ENCODE peak calls at places on chromosomes 7 and 10, in five cellular contexts. T, G, F, H and A are unnamed samples.

GRCh38 chr7:5334671-5335070 is 51.9 kb downstream of the SLC29A4 start:
- DNase-seq in T (no peak), G (no peak), F (no peak), H (no peak), A (no peak)

GRCh38 chr7:130490888-130491771 is 755 bp upstream of the MEST start:
- DNase-seq in T (no peak), G (no peak), F (peak), H (no peak), A (no peak)

GRCh38 chr7:21067216-21067615 is 280.5 kb upstream of the SP8 start:
- DNase-seq in T (no peak), G (no peak), F (no peak), H (no peak), A (no peak)

GRCh38 chr10:96687317-96688012 is 32.8 kb downstream of the PIK3AP1 start:
- DNase-seq in T (no peak), G (no peak), F (no peak), H (no peak), A (no peak)

GRCh38 chr10:119805702-119806230 is 66.9 kb downstream of the MCMBP start:
- DNase-seq in T (no peak), G (no peak), F (no peak), H (no peak), A (no peak)

GRCh38 chr7:67625257-67625713 is 628.7 kb downstream of the TYW1 start:
- DNase-seq in T (peak), G (peak), F (peak), H (no peak), A (no peak)

GRCh38 chr10:72285972-72286521 is 12.3 kb downstream of the DDIT4 start:
- DNase-seq in T (no peak), G (no peak), F (no peak), H (no peak), A (no peak)

GRCh38 chr7:106217089-106217542 is 67.7 kb downstream of the NAMPT start:
- DNase-seq in T (no peak), G (peak), F (no peak), H (no peak), A (no peak)

GRCh38 chr10:68897336-68897741 is 3.8 kb upstream of the DDX50 start:
- DNase-seq in T (no peak), G (peak), F (peak), H (peak), A (no peak)

GRCh38 chr7:81503771-81504170 is 266.1 kb downstream of the HGF start:
- DNase-seq in T (no peak), G (no peak), F (no peak), H (no peak), A (no peak)

GRCh38 chr10:44198096-44198779 is 186.7 kb downstream of the CXCL12 start:
- DNase-seq in T (no peak), G (no peak), F (no peak), H (no peak), A (no peak)

GRCh38 chr7:96045181-96045580 is 272.8 kb downstream of the DYNC1I1 start:
- DNase-seq in T (no peak), G (no peak), F (no peak), H (no peak), A (no peak)

GRCh38 chr10:34655286-34656170 is 159.6 kb downstream of the PARD3 start:
- DNase-seq in T (no peak), G (peak), F (peak), H (peak), A (no peak)

GRCh38 chr10:124389613-124390361 is 28.9 kb downstream of the OAT start:
- DNase-seq in T (no peak), G (no peak), F (no peak), H (no peak), A (no peak)

GRCh38 chr10:26318672-26319071 is 102.1 kb downstream of the GAD2 start:
- DNase-seq in T (no peak), G (no peak), F (no peak), H (no peak), A (no peak)

GRCh38 chr7:149300751-149301150 is 38.8 kb downstream of the ZNF783 start:
- DNase-seq in T (no peak), G (no peak), F (no peak), H (no peak), A (no peak)

GRCh38 chr10:22598488-22598887 is 115.9 kb downstream of the PIP4K2A start:
- DNase-seq in T (no peak), G (no peak), F (no peak), H (no peak), A (no peak)

GRCh38 chr10:100625821-100626220 is 90.1 kb downstream of the HIF1AN start:
- DNase-seq in T (no peak), G (no peak), F (peak), H (no peak), A (no peak)

GRCh38 chr10:85602713-85603112 is 763.9 kb downstream of the GRID1 start:
- DNase-seq in T (no peak), G (no peak), F (no peak), H (no peak), A (no peak)

GRCh38 chr7:36305648-36306047 is 84.0 kb upstream of the ANLN start:
- DNase-seq in T (no peak), G (no peak), F (no peak), H (no peak), A (no peak)

GRCh38 chr7:81470724-81471379 is 299.0 kb downstream of the HGF start:
- DNase-seq in T (no peak), G (no peak), F (no peak), H (no peak), A (no peak)

GRCh38 chr10:60943372-60944158 is 420 bp downstream of the RHOBTB1 start:
- DNase-seq in T (peak), G (peak), F (peak), H (no peak), A (no peak)

GRCh38 chr10:11177926-11178453 is 160.3 kb downstream of the CELF2 start:
- DNase-seq in T (no peak), G (no peak), F (peak), H (no peak), A (no peak)

GRCh38 chr10:77756319-77757232 is 119.0 kb upstream of the KCNMA1 start:
- DNase-seq in T (peak), G (peak), F (peak), H (peak), A (no peak)

GRCh38 chr10:97217299-97217698 is 31.5 kb upstream of the SLIT1 start:
- DNase-seq in T (no peak), G (no peak), F (no peak), H (no peak), A (no peak)

GRCh38 chr7:92987543-92987942 is 130.2 kb downstream of the SAMD9 start:
- DNase-seq in T (no peak), G (no peak), F (no peak), H (no peak), A (no peak)

GRCh38 chr7:92991190-92991589 is 126.6 kb downstream of the SAMD9 start:
- DNase-seq in T (no peak), G (no peak), F (no peak), H (no peak), A (no peak)

GRCh38 chr7:92987095-92987494 is 130.7 kb downstream of the SAMD9 start:
- DNase-seq in T (no peak), G (no peak), F (no peak), H (peak), A (no peak)

GRCh38 chr7:92988941-92989540 is 128.7 kb downstream of the SAMD9 start:
- DNase-seq in T (no peak), G (no peak), F (no peak), H (no peak), A (no peak)

DNA sequence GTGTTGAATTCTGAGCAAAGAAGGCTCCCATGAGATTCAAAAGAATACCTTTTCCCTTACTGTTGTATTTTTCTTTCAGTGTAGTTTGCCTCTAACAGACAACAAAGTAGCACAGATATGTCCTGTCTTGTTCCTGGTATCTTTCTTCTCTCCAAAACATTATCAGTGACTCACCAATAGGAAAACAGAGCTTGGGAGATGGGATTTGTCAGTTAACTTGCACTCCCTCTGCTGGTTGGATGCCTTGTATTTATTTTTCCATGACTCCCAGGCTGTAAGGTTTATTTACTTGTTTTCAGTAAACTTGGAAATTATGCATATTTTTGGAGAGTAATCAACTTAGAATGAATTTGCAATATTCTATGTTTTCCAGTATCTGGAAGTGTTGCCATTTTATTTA is 129.7 kb downstream of the SAMD9 start:
- DNase-seq in T (no peak), G (peak), F (peak), H (no peak), A (no peak)
- TF ChIP-seq CTCF in T (peak), G (peak), F (peak), H (peak), A (no peak)

DNA sequence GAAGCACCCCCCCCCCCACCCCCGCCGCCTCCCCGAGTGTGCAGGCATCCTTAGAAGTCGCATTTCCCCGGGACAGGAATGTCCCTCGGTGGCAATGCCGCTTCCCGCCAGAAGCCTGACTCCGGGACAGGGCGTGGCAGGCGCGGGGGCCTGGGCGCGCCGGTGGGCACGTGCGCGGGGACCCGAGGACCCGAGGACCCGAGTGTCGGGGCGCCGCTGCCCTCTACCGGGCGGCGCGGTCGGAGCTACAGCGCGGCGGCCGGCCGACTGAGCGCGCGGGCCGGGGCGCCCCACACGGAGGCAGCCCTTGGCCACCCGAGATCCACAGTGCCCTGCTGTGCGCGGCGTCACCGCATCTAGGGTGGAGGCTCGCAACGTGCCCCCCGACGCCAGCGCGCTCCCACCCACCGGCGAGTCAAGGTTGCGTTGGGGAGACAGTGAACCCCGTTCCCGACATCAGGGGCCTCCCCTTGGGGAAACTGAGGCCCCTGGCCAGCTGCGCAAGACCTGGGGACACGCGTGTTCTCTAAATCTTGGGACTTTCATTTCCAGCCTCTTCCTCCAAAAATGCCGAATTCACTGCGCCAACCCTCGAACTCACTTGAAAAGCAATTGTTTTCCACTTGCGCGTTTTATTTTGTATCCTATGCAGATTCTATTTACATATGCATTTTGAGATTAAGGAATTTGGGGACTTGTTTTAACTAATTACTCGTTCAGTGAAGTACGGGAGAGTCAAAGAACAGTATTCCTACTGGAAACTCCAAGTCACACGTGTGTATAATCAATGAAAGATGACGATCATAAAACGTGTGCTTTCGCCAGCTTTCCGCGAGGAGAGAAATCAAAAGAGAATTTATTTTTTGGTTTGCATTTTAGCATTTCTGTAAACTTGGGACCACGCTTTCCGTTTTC is 3.1 kb upstream of the CUX1 start:
- DNase-seq in T (peak), G (peak), F (peak), H (no peak), A (peak)
- TF ChIP-seq CTCF in T (no peak), G (peak), F (peak), H (peak), A (peak)

DNA sequence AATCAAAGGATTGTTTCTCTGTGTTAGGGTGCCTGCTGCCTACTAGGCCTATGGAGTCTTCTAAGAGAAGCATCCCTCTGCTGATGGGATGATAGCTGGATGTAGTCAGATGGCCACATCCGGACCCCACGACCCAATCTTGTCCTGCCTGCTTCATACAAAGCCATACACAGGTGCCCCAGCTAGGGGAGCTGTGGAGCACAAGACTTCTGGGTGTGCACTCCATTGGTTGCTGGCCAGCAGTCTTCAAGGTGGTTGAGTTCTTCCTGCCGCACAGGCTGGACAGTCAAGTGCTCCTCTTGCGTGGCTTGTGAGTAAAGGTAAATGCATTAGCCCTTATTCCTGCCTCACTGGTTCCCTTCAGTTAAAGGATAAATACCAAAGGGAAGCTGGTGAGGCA is 120.2 kb downstream of the TEX36 start:
- DNase-seq in T (no peak), G (no peak), F (no peak), H (no peak), A (no peak)
- TF ChIP-seq CTCF in T (peak), G (no peak), F (peak), H (no peak), A (no peak)

GRCh38 chr10:103854265-103854686 is 1.1 kb downstream of the SH3PXD2A start:
- DNase-seq in T (no peak), G (peak), F (peak), H (no peak), A (no peak)
- TF ChIP-seq CTCF in T (no peak), G (no peak), F (no peak), H (no peak), A (no peak)